ENCODE peak calls at places on chromosomes 16 and 17, in four cellular contexts. F is anterior cingulate cortex; Q is stimulated activated CD4-positive, alpha-beta T cell treated with anti-CD3 and anti-CD28 coated beads, Interleukin-1b, Interleukin-23, amount 100 ng/mL, for 24 hours; K is NCI-H146. P is an unnamed sample.

GRCh38 chr16:64882385-64882784 is 239.5 kb downstream of the CDH11 start:
- DNase-seq in F (no peak), Q (no peak), K (no peak), P (no peak)

GRCh38 chr16:57530104-57530522 is 6.3 kb downstream of the CCDC102A start:
- DNase-seq in K (no peak), Q (peak), F (no peak), P (peak)

GRCh38 chr17:17413821-17414220 is 63.0 kb upstream of the MED9 start:
- DNase-seq in K (no peak), Q (no peak), F (no peak), P (no peak)

GRCh38 chr17:36149296-36149820 is 27.1 kb downstream of the TBC1D3B start:
- DNase-seq in F (peak), Q (no peak), K (no peak), P (peak)

GRCh38 chr16:80080287-80080851 is 460.4 kb upstream of the DYNLRB2 start:
- DNase-seq in K (no peak), F (no peak), Q (no peak), P (no peak)

GRCh38 chr17:74892974-74893911 is at the start of gene FADS6:
- DNase-seq in Q (no peak), F (no peak), K (no peak), P (peak)

GRCh38 chr17:50931003-50931878 is 65.1 kb upstream of the TOB1 start:
- DNase-seq in Q (peak), F (peak), K (peak), P (peak)

GRCh38 chr17:43634681-43635125 is 27.0 kb downstream of the MEOX1 start:
- DNase-seq in K (no peak), F (no peak), Q (no peak), P (peak)

GRCh38 chr17:5794881-5795486 is 210.7 kb upstream of the NLRP1 start:
- DNase-seq in K (no peak), F (no peak), Q (no peak), P (no peak)

GRCh38 chr17:10025976-10026785 is 121.1 kb upstream of the RCVRN start:
- DNase-seq in K (no peak), F (peak), Q (no peak), P (no peak)

GRCh38 chr17:16534236-16534635 is 34.8 kb downstream of the ZNF287 start:
- DNase-seq in K (no peak), Q (no peak), F (no peak), P (no peak)

GRCh38 chr16:85473909-85474640 is 139.0 kb upstream of the GSE1 start:
- DNase-seq in Q (no peak), K (no peak), F (no peak), P (no peak)

GRCh38 chr16:68737730-68738590 is 868 bp downstream of the CDH1 start:
- DNase-seq in Q (no peak), K (peak), F (no peak), P (peak)

GRCh38 chr16:10616744-10617640 is 36.6 kb upstream of the EMP2 start:
- DNase-seq in K (no peak), F (no peak), Q (no peak), P (peak)

GRCh38 chr17:74128456-74128855 is 75.0 kb upstream of the RPL38 start:
- DNase-seq in F (no peak), K (no peak), Q (no peak), P (peak)

GRCh38 chr17:21199856-21200255 is 14.1 kb downstream of the TMEM11 start:
- DNase-seq in F (no peak), K (no peak), Q (no peak), P (peak)

GRCh38 chr17:77281024-77281903 is 140.5 kb downstream of the SEC14L1 start:
- DNase-seq in F (no peak), K (peak), Q (peak), P (peak)

GRCh38 chr17:64129765-64130558 is at the start of gene ERN1:
- DNase-seq in F (peak), Q (peak), K (peak), P (peak)

GRCh38 chr16:17474572-17474971 is 3.8 kb upstream of the XYLT1 start:
- DNase-seq in K (no peak), F (no peak), Q (no peak), P (no peak)

GRCh38 chr16:86597126-86597879 is 19.0 kb downstream of the FOXL1 start:
- DNase-seq in Q (no peak), K (no peak), F (no peak), P (no peak)

GRCh38 chr16:685967-686366 is 1.8 kb upstream of the JMJD8 start:
- DNase-seq in Q (no peak), K (peak), F (no peak), P (no peak)

GRCh38 chr17:34499576-34499975 is 79.8 kb upstream of the TMEM132E start:
- DNase-seq in F (no peak), Q (no peak), K (no peak), P (peak)

GRCh38 chr16:1839554-1839953 is 12.5 kb downstream of the FAHD1 start:
- DNase-seq in K (no peak), Q (no peak), F (no peak), P (peak)

GRCh38 chr17:70365098-70365583 is 195.8 kb downstream of the KCNJ2 start:
- DNase-seq in F (no peak), K (no peak), Q (no peak), P (peak)

GRCh38 chr17:9512323-9513168 is 63.1 kb downstream of the STX8 start:
- DNase-seq in K (no peak), Q (no peak), F (no peak), P (peak)

GRCh38 chr16:724188-725040 is 1.8 kb downstream of the CCDC78 start:
- DNase-seq in K (no peak), Q (no peak), F (no peak), P (no peak)

GRCh38 chr17:66365204-66365524 is 62.8 kb downstream of the PRKCA start:
- DNase-seq in K (no peak), Q (no peak), F (no peak), P (no peak)

GRCh38 chr17:38864636-38865398 is 5.0 kb upstream of the LASP1 start:
- DNase-seq in Q (no peak), F (no peak), K (peak), P (peak)

GRCh38 chr16:46756772-46757171 is 8.6 kb upstream of the MYLK3 start:
- DNase-seq in F (no peak), Q (no peak), K (no peak), P (no peak)

P was measured in islet precursor cell.